ENCODE peak calls at places on chromosomes 12 and 14, in ten cellular contexts. T is lower lobe of right lung, O is cardiac fibroblast, S is neural crest cell, F is fibroblast of villous mesenchyme, E is SK-N-SH, I is body of pancreas, Y is IMR-90, A is endothelial cell, B is HFFc6. D is an unnamed sample.

GRCh38 chr12:42962384-42962783 is 372.8 kb upstream of the PRICKLE1 start:
- DNase-seq in Y (no peak), O (no peak), I (no peak), E (peak; percentile 45), T (no peak), A (no peak), B (no peak), S (no peak), F (no peak), D (no peak)

GRCh38 chr14:63204407-63205280 is at the start of gene RHOJ:
- DNase-seq in S (peak; percentile 41), Y (peak; percentile 32), I (peak; percentile 7), T (no peak), A (peak; percentile 33), B (no peak), E (no peak), F (peak; percentile 4), O (peak; percentile 40), D (no peak)

GRCh38 chr14:72925815-72926291 is 411 bp upstream of the DCAF4 start:
- DNase-seq in S (no peak), F (no peak), Y (no peak), O (no peak), A (no peak), I (no peak), E (no peak), T (no peak), B (no peak), D (no peak)

GRCh38 chr12:118070650-118071049 is 9.7 kb upstream of the WSB2 start:
- DNase-seq in B (no peak), E (no peak), T (no peak), O (no peak), S (no peak), F (no peak), Y (no peak), I (no peak), A (no peak), D (no peak)

GRCh38 chr12:24600559-24600958 is 348.3 kb downstream of the BCAT1 start:
- DNase-seq in O (peak; percentile 52), E (no peak), T (no peak), B (no peak), A (no peak), F (peak; percentile 14), S (no peak), Y (no peak), I (no peak), D (no peak)

GRCh38 chr14:89418976-89419375 is 1.9 kb upstream of the FOXN3 start:
- DNase-seq in I (no peak), F (no peak), Y (no peak), E (no peak), B (no peak), A (no peak), S (no peak), T (peak; percentile 58), O (no peak), D (no peak)

GRCh38 chr12:130872179-130873096 is 572 bp downstream of the RAN start:
- DNase-seq in Y (no peak), S (peak; percentile 17), E (peak; percentile 85), B (no peak), O (peak; percentile 28), I (peak; percentile 38), F (peak; percentile 30), T (peak; percentile 61), A (peak; percentile 35), D (peak; percentile 63)

GRCh38 chr12:106392746-106393145 is 35.2 kb downstream of the POLR3B start:
- DNase-seq in A (no peak), O (no peak), S (no peak), Y (no peak), E (no peak), T (no peak), F (no peak), B (no peak), I (no peak), D (no peak)

GRCh38 chr12:112010415-112011344 is 2.3 kb downstream of the TMEM116 start:
- DNase-seq in Y (no peak), T (no peak), A (no peak), O (no peak), E (no peak), S (no peak), F (no peak), B (no peak), I (no peak), D (no peak)

GRCh38 chr12:112015938-112016337 is 2.7 kb downstream of the ERP29 start:
- DNase-seq in A (no peak), I (no peak), T (no peak), E (no peak), O (no peak), S (no peak), Y (no peak), B (no peak), F (no peak), D (no peak)

GRCh38 chr12:112012775-112013600 is at the start of the genes ERP29 and TMEM116:
- DNase-seq in F (peak; percentile 99), A (peak; percentile 100), O (peak; percentile 99), T (peak; percentile 100), Y (peak; percentile 98), B (peak; percentile 97), E (peak; percentile 100), I (peak; percentile 100), S (peak; percentile 99), D (peak; percentile 99)

GRCh38 chr12:112011685-112012084 is 1.3 kb downstream of the TMEM116 start:
- DNase-seq in E (no peak), T (no peak), I (no peak), B (no peak), Y (no peak), A (no peak), F (no peak), S (no peak), O (no peak), D (no peak)

GRCh38 chr12:112013601-112014402 is 576 bp downstream of the ERP29 start:
- DNase-seq in O (peak; percentile 74), S (peak; percentile 29), A (peak; percentile 56), I (peak; percentile 83), T (peak; percentile 81), F (peak; percentile 85), B (peak; percentile 35), E (peak; percentile 58), Y (peak; percentile 82), D (peak; percentile 73)
- TF ChIP-seq CTCF in O (no peak), S (peak; percentile 37), A (peak; percentile 12), I (peak; percentile 5), T (no peak), F (no peak), B (peak; percentile 51), E (no peak), Y (no peak), D (peak; percentile 1)

DNA sequence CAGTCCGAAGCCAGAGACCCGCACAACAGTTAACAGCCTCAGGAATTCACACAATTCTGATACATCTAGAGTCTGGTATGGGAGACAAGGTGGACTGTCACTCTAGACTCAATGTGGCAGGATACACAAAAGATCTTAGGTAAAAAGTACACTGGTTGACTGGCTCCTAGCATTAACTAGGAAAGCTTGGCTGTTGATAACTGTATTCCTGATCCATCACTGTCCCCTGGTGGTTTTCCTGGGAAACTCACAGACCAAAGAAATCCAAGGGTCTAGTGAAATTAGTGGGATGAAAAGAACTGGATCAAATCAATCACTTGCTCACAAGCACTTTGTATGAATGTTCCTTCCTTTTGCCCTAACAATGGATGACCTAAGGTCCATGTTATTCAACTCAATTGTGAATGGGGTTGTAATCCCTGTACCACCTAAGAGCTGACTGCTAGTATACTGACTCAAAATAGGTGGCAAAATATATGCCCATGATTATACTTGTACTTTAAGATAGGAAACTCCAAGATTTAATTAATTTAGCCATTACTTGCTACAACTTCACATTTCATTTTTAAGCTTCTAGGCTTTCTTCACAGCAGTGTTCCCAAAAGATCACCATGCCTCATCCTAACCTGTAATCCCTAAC is 14.0 kb downstream of the NPC2 start:
- DNase-seq in Y (peak; percentile 42), A (peak; percentile 44), B (peak; percentile 24), E (peak; percentile 67), I (no peak), S (no peak), O (peak; percentile 53), F (peak; percentile 21), T (no peak), D (peak; percentile 19)
- TF ChIP-seq CTCF in Y (peak; percentile 93), A (peak; percentile 89), B (peak; percentile 90), E (peak; percentile 83), I (peak; percentile 21), S (peak; percentile 73), O (peak; percentile 74), F (peak; percentile 80), T (peak; percentile 55), D (no peak)

GRCh38 chr12:14188761-14189160 is 176.7 kb upstream of the ATF7IP start:
- DNase-seq in F (no peak), I (no peak), B (no peak), Y (no peak), O (no peak), A (no peak), E (no peak), S (no peak), T (no peak), D (no peak)

GRCh38 chr12:14185441-14186192 is 179.9 kb upstream of the ATF7IP start:
- DNase-seq in E (peak; percentile 37), F (peak; percentile 40), S (peak; percentile 36), T (no peak), B (peak; percentile 38), I (peak; percentile 62), O (peak; percentile 51), Y (peak; percentile 38), A (peak; percentile 48), D (peak; percentile 47)

GRCh38 chr12:14187966-14188365 is 177.5 kb upstream of the ATF7IP start:
- DNase-seq in I (no peak), A (no peak), E (no peak), B (no peak), T (no peak), S (no peak), F (no peak), O (no peak), Y (no peak), D (no peak)

GRCh38 chr12:14190694-14191093 is 174.8 kb upstream of the ATF7IP start:
- DNase-seq in F (no peak), A (no peak), Y (no peak), S (no peak), E (no peak), T (no peak), O (no peak), B (peak; percentile 42), I (no peak), D (no peak)

GRCh38 chr12:14186193-14186502 is 179.3 kb upstream of the ATF7IP start:
- DNase-seq in I (no peak), E (no peak), O (no peak), F (no peak), A (no peak), T (no peak), S (no peak), B (no peak), Y (no peak), D (no peak)
- TF ChIP-seq CTCF in I (no peak), E (no peak), O (no peak), F (peak; percentile 2), A (no peak), T (no peak), S (peak; percentile 9), B (peak; percentile 57), Y (no peak), D (no peak)

DNA sequence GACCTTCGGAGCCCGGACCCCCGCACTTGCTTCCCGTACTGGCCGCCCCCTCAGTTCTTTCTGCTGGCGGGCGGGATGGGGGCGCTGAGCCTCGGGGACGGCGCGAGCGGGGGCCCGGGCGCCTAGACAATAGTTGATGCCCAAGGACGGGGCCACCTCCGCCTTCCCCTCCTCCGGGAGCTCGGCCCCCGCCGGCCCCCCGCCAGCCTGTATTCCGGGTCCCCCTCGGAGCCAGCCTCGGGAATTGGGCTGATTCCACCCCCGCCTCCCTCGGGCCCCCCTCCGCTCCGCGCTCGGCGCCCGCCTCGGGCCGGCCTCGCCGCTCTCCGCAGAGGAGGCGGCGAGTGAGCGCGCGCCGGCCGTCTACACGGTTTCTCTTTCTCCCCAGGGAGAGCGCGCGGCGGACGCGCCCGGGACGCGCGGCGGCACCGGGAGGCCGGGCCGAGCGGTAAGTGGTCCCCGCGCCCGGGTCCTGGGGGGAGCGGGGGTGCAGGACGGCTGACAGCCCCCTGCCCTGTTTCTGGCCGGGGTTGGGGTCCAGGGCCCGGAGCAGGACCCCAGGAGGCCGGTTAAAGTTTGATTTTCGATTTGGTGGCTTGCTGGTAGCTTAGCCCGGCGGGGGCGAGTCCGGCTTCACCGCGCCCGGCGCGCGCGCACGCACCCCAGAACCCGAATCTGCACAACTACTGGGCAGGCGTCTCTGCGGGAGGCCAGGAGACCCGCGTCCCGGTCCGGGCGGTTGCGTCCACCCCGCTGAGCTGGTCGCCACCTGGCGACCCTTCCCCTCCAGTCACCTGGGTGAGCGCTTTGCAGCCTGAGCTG is 413.7 kb downstream of the PCNX1 start:
- DNase-seq in A (peak; percentile 64), B (peak; percentile 29), Y (peak; percentile 69), S (peak; percentile 49), O (peak; percentile 58), T (peak; percentile 81), I (peak; percentile 72), E (peak; percentile 83), F (peak; percentile 75), D (peak; percentile 58)
- TF ChIP-seq CTCF in A (no peak), B (peak; percentile 17), Y (no peak), S (no peak), O (no peak), T (no peak), I (no peak), E (no peak), F (no peak), D (no peak)

D was measured in Calu3.